ENCODE peak calls at places on chromosomes 13 and 19, in seven cellular contexts. O is NCI-H187 treated with DMSO at 0.1 percent for 48 hours; L is GM18507; E is activated T-helper 1 cell treated with anti-CD3 and anti-CD28 coated beads, Interleukin-12 subunit alpha, Interleukin-12 subunit beta, Interleukin-2, Interleukin-4 antibody, amounts not matched to agents 30 ng/mL and 10 ng/mL and 1 ng/mL, durations not matched to agents 14 hours and 24 hours and 36 hours; H is stimulated activated effector memory CD8-positive, alpha-beta T cell treated with anti-CD3 and anti-CD28 coated beads, Interleukin-12 subunit alpha, Interleukin-12 subunit beta, amount 100 ng/mL, for 72 hours; V is T-cell; C is Kasumi-1. J is an unnamed sample.

GRCh38 chr19:5850743-5851293 is 431 bp downstream of the FUT3 start:
- DNase-seq in O (no peak), L (no peak), E (no peak), H (no peak), V (no peak), C (no peak), J (no peak)

GRCh38 chr19:10533656-10534386 is 9.9 kb upstream of the ATG4D start:
- DNase-seq in O (no peak), L (no peak), E (no peak), H (no peak), V (no peak), C (no peak), J (no peak)

GRCh38 chr13:44403720-44404063 is 30.1 kb downstream of the SERP2 start:
- DNase-seq in O (no peak), L (no peak), E (no peak), H (no peak), V (no peak), C (no peak), J (no peak)

GRCh38 chr13:42279986-42280385 is 8.0 kb downstream of the AKAP11 start:
- DNase-seq in O (no peak), L (no peak), E (no peak), H (no peak), V (no peak), C (no peak), J (no peak)

GRCh38 chr19:485583-486236 is 10.6 kb upstream of the MADCAM1 start:
- DNase-seq in O (no peak), L (no peak), E (no peak), H (no peak), V (no peak), C (no peak), J (no peak)

GRCh38 chr19:14648506-14648905 is 26.1 kb downstream of the ADGRE3 start:
- DNase-seq in O (no peak), L (no peak), E (no peak), H (no peak), V (no peak), C (no peak), J (no peak)

GRCh38 chr19:45346449-45346848 is 5.9 kb downstream of the KLC3 start:
- DNase-seq in O (no peak), L (no peak), E (no peak), H (no peak), V (no peak), C (no peak), J (no peak)

GRCh38 chr19:50893047-50893737 is 18.0 kb downstream of the KLK4 start:
- DNase-seq in O (no peak), L (no peak), E (no peak), H (no peak), V (no peak), C (no peak), J (no peak)

J was measured in Peyer's patch.